ENCODE peak calls at places on chromosomes 2 and 18, in eight cellular contexts. One of them, this sample, is unnamed. For H3K9me3, the result is how much of the 10 kb centered on the place peaks cover.

GRCh38 chr2:42916394-42916793 is 124.0 kb upstream of the HAAO start:
- DNase-seq in fibroblast of lung: no peak
- DNase-seq in mesenchymal stem cell: no peak
- DNase-seq in right lobe of liver: no peak
- DNase-seq in CD4-positive, CD25-positive, alpha-beta regulatory T cell: no peak
- DNase-seq in transverse colon: no peak
- DNase-seq in cardiac muscle cell: no peak
- DNase-seq in GM23248: no peak
- DNase-seq in this sample: no peak

GRCh38 chr2:230793573-230794359 is 71.0 kb upstream of the ITM2C start:
- DNase-seq in fibroblast of lung: peak
- DNase-seq in GM23248: peak
- DNase-seq in transverse colon: peak
- DNase-seq in CD4-positive, CD25-positive, alpha-beta regulatory T cell: peak
- DNase-seq in right lobe of liver: no peak
- DNase-seq in mesenchymal stem cell: peak
- DNase-seq in cardiac muscle cell: no peak
- DNase-seq in this sample: no peak

GRCh38 chr2:191365089-191365488 is 119.9 kb downstream of the MYO1B start:
- DNase-seq in cardiac muscle cell: no peak
- DNase-seq in fibroblast of lung: no peak
- DNase-seq in mesenchymal stem cell: no peak
- DNase-seq in right lobe of liver: no peak
- DNase-seq in transverse colon: no peak
- DNase-seq in CD4-positive, CD25-positive, alpha-beta regulatory T cell: no peak
- DNase-seq in GM23248: no peak
- DNase-seq in this sample: no peak

GRCh38 chr18:80126797-80127196 is 17.7 kb downstream of the ADNP2 start:
- DNase-seq in mesenchymal stem cell: no peak
- DNase-seq in CD4-positive, CD25-positive, alpha-beta regulatory T cell: no peak
- DNase-seq in transverse colon: no peak
- DNase-seq in fibroblast of lung: no peak
- DNase-seq in cardiac muscle cell: no peak
- DNase-seq in right lobe of liver: no peak
- DNase-seq in GM23248: no peak
- DNase-seq in this sample: no peak

GRCh38 chr18:22505136-22505535 is 87.4 kb upstream of the CTAGE1 start:
- DNase-seq in transverse colon: no peak
- DNase-seq in GM23248: peak
- DNase-seq in right lobe of liver: no peak
- DNase-seq in CD4-positive, CD25-positive, alpha-beta regulatory T cell: no peak
- DNase-seq in fibroblast of lung: peak
- DNase-seq in cardiac muscle cell: no peak
- DNase-seq in mesenchymal stem cell: peak
- DNase-seq in this sample: no peak

GRCh38 chr2:228669751-228670150 is 488.3 kb upstream of the SPHKAP start:
- DNase-seq in CD4-positive, CD25-positive, alpha-beta regulatory T cell: no peak
- DNase-seq in mesenchymal stem cell: no peak
- DNase-seq in cardiac muscle cell: no peak
- DNase-seq in right lobe of liver: no peak
- DNase-seq in fibroblast of lung: no peak
- DNase-seq in GM23248: no peak
- DNase-seq in transverse colon: no peak
- DNase-seq in this sample: no peak

GRCh38 chr2:200740907-200741306 is 70.8 kb upstream of the BZW1 start:
- DNase-seq in fibroblast of lung: no peak
- DNase-seq in mesenchymal stem cell: no peak
- DNase-seq in transverse colon: no peak
- DNase-seq in GM23248: no peak
- DNase-seq in CD4-positive, CD25-positive, alpha-beta regulatory T cell: no peak
- DNase-seq in right lobe of liver: no peak
- DNase-seq in cardiac muscle cell: no peak
- DNase-seq in this sample: no peak

GRCh38 chr2:192218970-192219369 is 24.2 kb upstream of the TMEFF2 start:
- DNase-seq in CD4-positive, CD25-positive, alpha-beta regulatory T cell: no peak
- DNase-seq in fibroblast of lung: no peak
- DNase-seq in transverse colon: no peak
- DNase-seq in mesenchymal stem cell: no peak
- DNase-seq in cardiac muscle cell: no peak
- DNase-seq in right lobe of liver: no peak
- DNase-seq in GM23248: no peak
- DNase-seq in this sample: no peak

GRCh38 chr2:151716721-151717120 is 17.6 kb downstream of the NEB start:
- DNase-seq in transverse colon: no peak
- DNase-seq in CD4-positive, CD25-positive, alpha-beta regulatory T cell: no peak
- DNase-seq in fibroblast of lung: peak
- DNase-seq in mesenchymal stem cell: no peak
- DNase-seq in GM23248: peak
- DNase-seq in cardiac muscle cell: peak
- DNase-seq in right lobe of liver: no peak
- DNase-seq in this sample: no peak

GRCh38 chr2:111932841-111933291 is 34.5 kb downstream of the MERTK start:
- DNase-seq in transverse colon: no peak
- DNase-seq in GM23248: no peak
- DNase-seq in fibroblast of lung: no peak
- DNase-seq in CD4-positive, CD25-positive, alpha-beta regulatory T cell: no peak
- DNase-seq in mesenchymal stem cell: no peak
- DNase-seq in right lobe of liver: no peak
- DNase-seq in cardiac muscle cell: no peak
- DNase-seq in this sample: peak

GRCh38 chr2:146754606-146755005 is 1090.2 kb upstream of the ACVR2A start:
- DNase-seq in fibroblast of lung: no peak
- DNase-seq in cardiac muscle cell: no peak
- DNase-seq in mesenchymal stem cell: no peak
- DNase-seq in transverse colon: no peak
- DNase-seq in GM23248: no peak
- DNase-seq in CD4-positive, CD25-positive, alpha-beta regulatory T cell: no peak
- DNase-seq in right lobe of liver: no peak
- DNase-seq in this sample: no peak

DNA sequence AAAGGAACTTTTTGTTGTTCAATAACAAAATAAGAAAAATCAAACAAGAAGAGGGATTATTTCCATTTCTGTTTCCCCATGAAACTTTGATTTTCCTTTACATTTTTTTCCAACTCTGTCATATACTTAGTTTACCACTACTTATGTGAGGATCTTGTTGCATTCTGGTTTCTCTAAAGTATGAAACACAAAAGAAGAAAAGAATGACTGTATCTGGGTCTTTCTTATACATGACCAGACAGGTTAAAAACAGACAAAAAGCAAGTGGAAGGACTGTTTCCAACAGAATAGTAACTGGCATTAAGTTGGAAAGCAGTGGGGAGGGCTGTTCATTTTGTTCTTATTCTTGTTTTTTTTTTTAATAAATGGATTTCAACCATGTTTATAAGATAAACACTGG is 1207.8 kb upstream of the FAM98A start:
- DNase-seq in mesenchymal stem cell: no peak
- DNase-seq in fibroblast of lung: no peak
- DNase-seq in transverse colon: no peak
- DNase-seq in right lobe of liver: no peak
- DNase-seq in GM23248: no peak
- DNase-seq in CD4-positive, CD25-positive, alpha-beta regulatory T cell: no peak
- DNase-seq in cardiac muscle cell: no peak
- DNase-seq in this sample: no peak
- H3K4me3 ChIP-seq in mesenchymal stem cell: no peak
- H3K4me3 ChIP-seq in fibroblast of lung: no peak
- H3K4me3 ChIP-seq in transverse colon: no peak
- H3K4me3 ChIP-seq in right lobe of liver: no peak
- H3K4me3 ChIP-seq in GM23248: no peak
- H3K4me3 ChIP-seq in CD4-positive, CD25-positive, alpha-beta regulatory T cell: no peak
- H3K4me3 ChIP-seq in cardiac muscle cell: no peak
- H3K4me3 ChIP-seq in this sample: no peak

GRCh38 chr2:106232633-106233032 is 38.5 kb upstream of the UXS1 start:
- DNase-seq in fibroblast of lung: no peak
- DNase-seq in GM23248: no peak
- DNase-seq in mesenchymal stem cell: no peak
- DNase-seq in transverse colon: no peak
- DNase-seq in CD4-positive, CD25-positive, alpha-beta regulatory T cell: no peak
- DNase-seq in cardiac muscle cell: no peak
- DNase-seq in right lobe of liver: no peak
- DNase-seq in this sample: no peak
- H3K9me3 ChIP-seq in fibroblast of lung: under half
- H3K9me3 ChIP-seq in GM23248: under half
- H3K9me3 ChIP-seq in mesenchymal stem cell: under half
- H3K9me3 ChIP-seq in transverse colon: under half
- H3K9me3 ChIP-seq in CD4-positive, CD25-positive, alpha-beta regulatory T cell: under half
- H3K9me3 ChIP-seq in cardiac muscle cell: under half
- H3K9me3 ChIP-seq in right lobe of liver: under half
- H3K9me3 ChIP-seq in this sample: under half

GRCh38 chr2:126653102-126653501 is 2.9 kb upstream of the GYPC start:
- DNase-seq in cardiac muscle cell: no peak
- DNase-seq in mesenchymal stem cell: no peak
- DNase-seq in GM23248: no peak
- DNase-seq in CD4-positive, CD25-positive, alpha-beta regulatory T cell: no peak
- DNase-seq in transverse colon: no peak
- DNase-seq in right lobe of liver: no peak
- DNase-seq in fibroblast of lung: no peak
- DNase-seq in this sample: no peak
- H3K4me3 ChIP-seq in cardiac muscle cell: no peak
- H3K4me3 ChIP-seq in mesenchymal stem cell: no peak
- H3K4me3 ChIP-seq in GM23248: no peak
- H3K4me3 ChIP-seq in CD4-positive, CD25-positive, alpha-beta regulatory T cell: no peak
- H3K4me3 ChIP-seq in transverse colon: no peak
- H3K4me3 ChIP-seq in right lobe of liver: no peak
- H3K4me3 ChIP-seq in fibroblast of lung: no peak
- H3K4me3 ChIP-seq in this sample: no peak

DNA sequence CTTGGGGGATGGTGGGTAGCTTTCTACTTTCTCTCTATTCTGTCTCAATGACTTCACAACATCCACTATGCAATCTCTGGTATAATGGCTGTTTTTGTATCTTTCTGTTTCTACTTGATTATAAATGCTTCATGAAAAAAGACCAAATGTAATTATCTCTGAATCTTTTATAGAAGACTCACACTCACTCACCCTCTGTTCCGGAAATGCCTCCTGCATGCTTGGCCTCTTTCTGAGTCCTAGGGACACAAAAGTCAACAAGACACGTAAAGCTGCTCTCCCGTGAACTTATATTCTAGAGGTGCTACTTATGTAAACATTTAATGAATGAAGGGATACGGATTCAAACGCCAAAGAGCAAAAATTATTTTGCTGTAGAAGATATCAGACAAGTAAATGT is 502.2 kb upstream of the SOX11 start:
- DNase-seq in transverse colon: no peak
- DNase-seq in right lobe of liver: no peak
- DNase-seq in CD4-positive, CD25-positive, alpha-beta regulatory T cell: no peak
- DNase-seq in fibroblast of lung: no peak
- DNase-seq in GM23248: no peak
- DNase-seq in cardiac muscle cell: no peak
- DNase-seq in mesenchymal stem cell: no peak
- DNase-seq in this sample: no peak
- H3K9me3 ChIP-seq in transverse colon: under half
- H3K9me3 ChIP-seq in right lobe of liver: under half
- H3K9me3 ChIP-seq in CD4-positive, CD25-positive, alpha-beta regulatory T cell: under half
- H3K9me3 ChIP-seq in fibroblast of lung: under half
- H3K9me3 ChIP-seq in GM23248: under half
- H3K9me3 ChIP-seq in cardiac muscle cell: under half
- H3K9me3 ChIP-seq in mesenchymal stem cell: under half
- H3K9me3 ChIP-seq in this sample: under half

This sample was measured in Caco-2.